ENCODE peak calls at places on chromosomes 5 and 9, in five cellular contexts. D is HuH-7.5, P is germinal center, O is RWPE1, V is KBM-7. Z is an unnamed sample.
A peak's percentile ranks its signal among the peaks of the same experiment; 100 is the strongest.

GRCh38 chr5:31637851-31638250 is 1.1 kb upstream of the PDZD2 start:
- DNase-seq in P (no peak), O (no peak), V (no peak), D (no peak), Z (no peak)

GRCh38 chr5:151115272-151115905 is 34.6 kb upstream of the TNIP1 start:
- DNase-seq in V (peak; percentile 79), O (peak; percentile 87), D (peak; percentile 74), P (peak; percentile 79), Z (peak; percentile 78)

GRCh38 chr5:78809444-78809843 is 160.9 kb upstream of the LHFPL2 start:
- DNase-seq in D (no peak), V (no peak), P (no peak), O (no peak), Z (no peak)

GRCh38 chr9:125484632-125485282 is 222.3 kb downstream of the MAPKAP1 start:
- DNase-seq in O (no peak), D (no peak), P (no peak), V (no peak), Z (no peak)

GRCh38 chr9:11931109-11931508 is 762.1 kb upstream of the TYRP1 start:
- DNase-seq in D (no peak), P (no peak), O (peak; percentile 13), V (no peak), Z (no peak)

GRCh38 chr5:142833517-142834446 is 63.6 kb downstream of the ARHGAP26 start:
- DNase-seq in D (peak; percentile 25), P (no peak), O (no peak), V (no peak), Z (no peak)

GRCh38 chr5:112848116-112848811 is 12.8 kb upstream of the SRP19 start:
- DNase-seq in P (peak; percentile 48), D (peak; percentile 15), O (peak; percentile 62), V (peak; percentile 85), Z (peak; percentile 60)

GRCh38 chr9:15249042-15249818 is 57.8 kb downstream of the TTC39B start:
- DNase-seq in V (no peak), O (no peak), P (no peak), D (no peak), Z (peak; percentile 45)

GRCh38 chr5:142053434-142054253 is 40.8 kb upstream of the GNPDA1 start:
- DNase-seq in V (no peak), P (no peak), O (no peak), D (no peak), Z (peak; percentile 35)

GRCh38 chr9:130713286-130713975 is 19.9 kb downstream of the EXOSC2 start:
- DNase-seq in O (no peak), V (peak; percentile 37), D (no peak), P (no peak), Z (peak; percentile 33)

GRCh38 chr9:131284856-131285255 is 4.7 kb upstream of the PLPP7 start:
- DNase-seq in V (no peak), D (no peak), O (no peak), P (no peak), Z (no peak)

GRCh38 chr5:149387982-149388381 is 8.9 kb upstream of the IL17B start:
- DNase-seq in V (no peak), P (no peak), O (no peak), D (no peak), Z (no peak)

GRCh38 chr9:95341262-95342011 is 23.9 kb upstream of the FANCC start:
- DNase-seq in P (no peak), O (no peak), V (no peak), D (no peak), Z (no peak)

GRCh38 chr9:130316406-130316805 is 50.8 kb downstream of the HMCN2 start:
- DNase-seq in P (no peak), O (no peak), V (no peak), D (no peak), Z (no peak)

GRCh38 chr5:53479045-53479655 is 1.3 kb upstream of the FST start:
- DNase-seq in P (peak; percentile 7), D (peak; percentile 76), O (peak; percentile 57), V (no peak), Z (no peak)

GRCh38 chr9:108876425-108876824 is 14.4 kb downstream of the ACTL7A start:
- DNase-seq in V (no peak), P (no peak), O (no peak), D (no peak), Z (no peak)

GRCh38 chr9:133060417-133060841 is 1.4 kb upstream of the CEL start:
- DNase-seq in D (no peak), V (peak; percentile 53), P (no peak), O (no peak), Z (peak; percentile 69)

GRCh38 chr9:3746296-3747275 is 220.8 kb upstream of the RFX3 start:
- DNase-seq in P (no peak), O (peak; percentile 84), V (no peak), D (no peak), Z (no peak)

GRCh38 chr5:40909723-40910122 is 426 bp downstream of the C7 start:
- DNase-seq in O (no peak), V (no peak), P (no peak), D (no peak), Z (no peak)

GRCh38 chr9:128505414-128505765 is 871 bp downstream of the GLE1 start:
- DNase-seq in O (no peak), D (no peak), V (no peak), P (no peak), Z (no peak)

GRCh38 chr9:105842023-105842644 is 147.8 kb downstream of the TMEM38B start:
- DNase-seq in V (peak; percentile 64), P (peak; percentile 45), O (peak; percentile 74), D (peak; percentile 21), Z (no peak)

GRCh38 chr9:93630806-93631411 is 54.5 kb downstream of the PHF2 start:
- DNase-seq in D (no peak), O (no peak), P (no peak), V (no peak), Z (no peak)

GRCh38 chr9:114287001-114287762 is 35.7 kb upstream of the ORM1 start:
- DNase-seq in O (no peak), D (no peak), V (no peak), P (no peak), Z (no peak)

GRCh38 chr9:89743576-89744254 is 138.9 kb downstream of the GADD45G start:
- DNase-seq in P (no peak), O (no peak), D (no peak), V (no peak), Z (peak; percentile 97)

GRCh38 chr5:159978358-159978757 is 30.6 kb upstream of the TTC1 start:
- DNase-seq in P (no peak), D (no peak), V (no peak), O (no peak), Z (no peak)

GRCh38 chr9:114112778-114113585 is 13.9 kb upstream of the KIF12 start:
- DNase-seq in D (no peak), P (no peak), V (no peak), O (no peak), Z (no peak)

GRCh38 chr5:102651466-102651865 is 103.6 kb upstream of the PAM start:
- DNase-seq in D (no peak), P (no peak), O (peak; percentile 29), V (no peak), Z (no peak)